ENCODE peak calls at places on chromosomes 3 and 15, in four cellular contexts. L, B, G and Z are unnamed samples.

GRCh38 chr15:47124430-47125102 is 592.7 kb upstream of the SEMA6D start:
- DNase-seq in B (no peak), G (no peak), L (no peak), Z (no peak)

GRCh38 chr15:91311986-91312385 is 211.9 kb downstream of the SV2B start:
- DNase-seq in G (no peak), L (no peak), B (no peak), Z (peak; percentile 5)

GRCh38 chr15:56243117-56243773 is 434 bp downstream of the RFX7 start:
- DNase-seq in L (peak; percentile 67), B (peak; percentile 54), G (peak; percentile 57), Z (peak; percentile 32)

GRCh38 chr3:166303685-166304084 is 466.5 kb upstream of the BCHE start:
- DNase-seq in G (no peak), B (no peak), L (no peak), Z (no peak)

GRCh38 chr3:49399467-49399866 is 12.3 kb downstream of the RHOA start:
- DNase-seq in G (no peak), L (no peak), B (no peak), Z (no peak)

GRCh38 chr3:122233109-122233952 is 49.9 kb downstream of the CASR start:
- DNase-seq in L (no peak), G (no peak), B (no peak), Z (no peak)

GRCh38 chr3:30073622-30074021 is 532.8 kb upstream of the TGFBR2 start:
- DNase-seq in G (no peak), L (no peak), B (no peak), Z (peak; percentile 74)

GRCh38 chr15:38182900-38183299 is 69.7 kb upstream of the SPRED1 start:
- DNase-seq in B (no peak), G (no peak), L (no peak), Z (no peak)

GRCh38 chr3:143585720-143586456 is 262.4 kb downstream of the SLC9A9 start:
- DNase-seq in B (no peak), L (no peak), G (no peak), Z (peak; percentile 22)

GRCh38 chr3:173502983-173503568 is 105.5 kb downstream of the NLGN1 start:
- DNase-seq in B (no peak), G (no peak), L (no peak), Z (no peak)

GRCh38 chr3:38019658-38020341 is 9.6 kb downstream of the PLCD1 start:
- DNase-seq in G (peak; percentile 77), L (peak; percentile 60), B (no peak), Z (peak; percentile 22)

GRCh38 chr15:53462631-53463030 is 296.8 kb downstream of the WDR72 start:
- DNase-seq in G (no peak), L (no peak), B (no peak), Z (no peak)

GRCh38 chr3:49454457-49454856 is 15.6 kb upstream of the DAG1 start:
- DNase-seq in G (peak; percentile 58), L (no peak), B (no peak), Z (peak; percentile 36)

GRCh38 chr15:76968310-76968709 is 26.6 kb upstream of the PSTPIP1 start:
- DNase-seq in G (no peak), B (no peak), L (no peak), Z (no peak)

GRCh38 chr3:115667175-115668065 is 44.1 kb downstream of the GAP43 start:
- DNase-seq in G (no peak), B (no peak), L (no peak), Z (no peak)

GRCh38 chr3:155807823-155808222 is 1.7 kb upstream of the C3orf33 start:
- DNase-seq in B (no peak), L (no peak), G (no peak), Z (no peak)

GRCh38 chr3:100073555-100074307 is 40.6 kb downstream of the FILIP1L start:
- DNase-seq in G (no peak), L (no peak), B (peak; percentile 76), Z (no peak)

GRCh38 chr3:69811452-69812401 is 72.5 kb downstream of the MITF start:
- DNase-seq in L (no peak), G (no peak), B (no peak), Z (no peak)

GRCh38 chr3:190252080-190252479 is 70.2 kb downstream of the CLDN1 start:
- DNase-seq in B (no peak), L (no peak), G (no peak), Z (no peak)

GRCh38 chr3:18732474-18732873 is 307.3 kb upstream of the SATB1 start:
- DNase-seq in G (no peak), L (no peak), B (no peak), Z (no peak)

GRCh38 chr15:40069178-40070165 is 30.5 kb upstream of the SRP14 start:
- DNase-seq in G (peak; percentile 100), B (peak; percentile 95), L (peak; percentile 99), Z (peak; percentile 95)

GRCh38 chr3:193851941-193852674 is 259.1 kb downstream of the OPA1 start:
- DNase-seq in G (peak; percentile 79), L (no peak), B (no peak), Z (no peak)

GRCh38 chr3:53808496-53808895 is 37.7 kb downstream of the CHDH start:
- DNase-seq in G (no peak), B (peak; percentile 23), L (no peak), Z (no peak)

GRCh38 chr3:9014189-9014588 is 50.9 kb upstream of the RAD18 start:
- DNase-seq in L (no peak), G (no peak), B (no peak), Z (no peak)

GRCh38 chr15:22259881-22260421 is 179.6 kb downstream of the OR4M2 start:
- DNase-seq in G (no peak), B (no peak), L (no peak), Z (no peak)

GRCh38 chr15:69305204-69305931 is 6.7 kb downstream of the PAQR5 start:
- DNase-seq in B (peak; percentile 100), G (no peak), L (no peak), Z (no peak)

GRCh38 chr15:78620021-78620838 is 566 bp downstream of the CHRNA3 start:
- DNase-seq in L (peak; percentile 59), B (peak; percentile 43), G (no peak), Z (no peak)

GRCh38 chr3:50068134-50068533 is 20.6 kb upstream of the RBM5 start:
- DNase-seq in L (no peak), B (no peak), G (no peak), Z (no peak)

GRCh38 chr3:14118400-14119165 is 6.1 kb downstream of the CHCHD4 start:
- DNase-seq in G (no peak), L (no peak), B (no peak), Z (no peak)

GRCh38 chr3:174462908-174463307 is 396.2 kb upstream of the NAALADL2 start:
- DNase-seq in G (no peak), B (no peak), L (no peak), Z (no peak)

GRCh38 chr15:70505411-70505919 is 257.9 kb downstream of the UACA start:
- DNase-seq in L (no peak), G (no peak), B (peak; percentile 70), Z (no peak)

GRCh38 chr3:175255698-175256097 is 396.6 kb downstream of the NAALADL2 start:
- DNase-seq in G (no peak), L (no peak), B (no peak), Z (no peak)

GRCh38 chr3:4580346-4581019 is 87.3 kb downstream of the ITPR1 start:
- DNase-seq in L (no peak), G (no peak), B (no peak), Z (no peak)

GRCh38 chr3:116037954-116038911 is 407.1 kb downstream of the LSAMP start:
- DNase-seq in G (no peak), L (no peak), B (no peak), Z (no peak)

GRCh38 chr3:114112696-114113095 is 56.2 kb downstream of the QTRT2 start:
- DNase-seq in L (no peak), G (no peak), B (no peak), Z (no peak)

GRCh38 chr3:116896116-116896515 is 186.5 kb downstream of the TUSC7 start:
- DNase-seq in L (no peak), B (no peak), G (no peak), Z (no peak)

GRCh38 chr3:138042043-138042442 is 32.1 kb downstream of the CLDN18 start:
- DNase-seq in G (no peak), B (no peak), L (no peak), Z (no peak)

GRCh38 chr3:187832202-187832601 is 86.9 kb upstream of the BCL6 start:
- DNase-seq in G (no peak), L (no peak), B (no peak), Z (peak; percentile 18)

GRCh38 chr3:195207731-195208130 is 63.2 kb downstream of the XXYLT1 start:
- DNase-seq in G (no peak), L (no peak), B (peak; percentile 31), Z (no peak)
- H3K4me1 ChIP-seq in G (no peaks in the 10 kb centered on the region), L (peaks cover 43% of the 10 kb centered on the region), B (peaks cover 52% of the 10 kb centered on the region), Z (no peaks in the 10 kb centered on the region)

GRCh38 chr15:57865294-57865693 is 158.8 kb downstream of the POLR2M start:
- DNase-seq in G (no peak), B (no peak), L (no peak), Z (no peak)

GRCh38 chr15:57862761-57863160 is 156.2 kb downstream of the POLR2M start:
- DNase-seq in B (no peak), G (no peak), L (no peak), Z (no peak)

GRCh38 chr15:57866149-57866736 is 159.7 kb downstream of the POLR2M start:
- DNase-seq in L (no peak), G (peak; percentile 54), B (peak; percentile 52), Z (peak; percentile 71)

GRCh38 chr15:57872281-57873010 is 165.9 kb downstream of the POLR2M start:
- DNase-seq in G (no peak), B (no peak), L (no peak), Z (peak; percentile 15)

GRCh38 chr15:57867970-57868791 is 161.7 kb downstream of the POLR2M start:
- DNase-seq in G (no peak), L (no peak), B (no peak), Z (no peak)
- H3K27ac ChIP-seq in G (no peak overlapping the region), L (no peak overlapping the region), B (no peak overlapping the region), Z (no peak overlapping the region)

DNA sequence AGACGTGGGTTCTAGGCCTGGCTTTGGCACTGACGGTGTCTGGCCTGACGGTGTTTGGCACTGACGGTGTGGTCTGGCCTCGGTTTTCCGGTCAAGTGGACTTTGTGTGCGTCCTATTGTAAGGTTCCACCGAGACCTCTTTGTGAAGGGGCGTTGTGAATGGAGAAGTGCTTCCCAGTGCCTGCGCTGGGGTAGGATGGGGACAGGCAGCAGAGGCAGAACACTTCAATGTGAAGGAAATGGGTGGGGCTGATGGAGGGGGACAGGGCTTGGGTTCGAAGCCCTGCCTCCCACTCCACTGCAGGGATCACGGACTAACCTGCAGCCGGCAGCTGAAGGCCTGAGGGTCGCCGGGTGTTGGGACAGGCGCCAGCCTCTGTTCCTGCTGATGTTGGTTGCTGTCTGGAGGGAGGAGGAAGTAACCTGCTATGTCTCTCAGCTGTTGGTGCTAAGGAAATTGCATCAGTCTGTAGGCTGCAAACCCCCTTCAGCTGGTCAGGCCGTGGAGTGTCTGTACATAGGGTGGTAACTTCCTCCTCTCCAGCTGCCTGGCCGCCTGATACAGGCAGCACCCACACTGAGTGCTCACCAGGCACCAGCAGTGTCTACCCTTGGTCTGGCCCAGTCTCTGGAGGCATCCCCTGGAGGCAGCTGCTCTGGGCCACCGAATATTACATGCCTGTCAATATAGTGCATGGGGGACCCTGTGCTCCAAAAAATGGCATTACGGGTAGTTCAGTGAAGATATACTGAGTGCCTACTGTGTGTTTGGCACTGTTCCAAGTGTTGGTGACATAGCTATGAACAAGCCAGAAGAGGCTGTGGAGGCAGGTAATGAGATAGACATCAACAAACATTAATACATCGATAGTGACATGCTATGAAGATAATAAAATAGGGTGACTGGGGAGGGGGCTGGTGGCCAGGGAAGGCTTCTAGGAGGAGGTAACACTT is 1.1 kb downstream of the TM6SF1 start:
- DNase-seq in L (peak; percentile 76), B (no peak), G (no peak), Z (no peak)
- H3K4me3 ChIP-seq in L (peak overlapping the region; percentile 62), B (peak overlapping the region; percentile 47), G (peak overlapping the region; percentile 55), Z (no peak overlapping the region)

GRCh38 chr15:92908369-92909057 is 8.4 kb downstream of the CHD2 start:
- DNase-seq in B (no peak), G (no peak), L (no peak), Z (no peak)
- H3K4me1 ChIP-seq in B (peaks cover 67% of the 10 kb centered on the region), G (peaks cover 29% of the 10 kb centered on the region), L (peaks cover 65% of the 10 kb centered on the region), Z (peaks cover 12% of the 10 kb centered on the region)